ENCODE peak calls at places on chromosomes 3 and 15, in nine cellular contexts. O is breast epithelium, D is retinal pigment epithelial cell, Q is HFF-Myc, R is mesothelial cell of epicardium, J is AG04450, L is body of pancreas, Z is tibial artery, T is cardiac fibroblast. G is an unnamed sample.

GRCh38 chr3:44968447-44968858 is 7.5 kb downstream of the ZDHHC3 start:
- DNase-seq in O (no peak), D (no peak), Q (no peak), R (no peak), J (no peak), L (no peak), Z (no peak), T (no peak), G (no peak)

GRCh38 chr15:85937661-85938060 is 142.0 kb upstream of the AGBL1 start:
- DNase-seq in O (no peak), D (no peak), Q (no peak), R (no peak), J (no peak), L (no peak), Z (no peak), T (no peak), G (no peak)

GRCh38 chr3:185813691-185814215 is 11.1 kb downstream of the IGF2BP2 start:
- DNase-seq in O (no peak), D (peak; percentile 69), Q (no peak), R (no peak), J (peak; percentile 63), L (no peak), Z (no peak), T (peak; percentile 75), G (peak; percentile 42)

GRCh38 chr15:81544385-81544784 is 170.4 kb upstream of the TMC3 start:
- DNase-seq in O (no peak), D (no peak), Q (no peak), R (no peak), J (no peak), L (no peak), Z (no peak), T (no peak), G (no peak)

GRCh38 chr3:10469406-10470119 is 35.8 kb downstream of the ATP2B2 start:
- DNase-seq in O (no peak), D (no peak), Q (no peak), R (no peak), J (no peak), L (no peak), Z (no peak), T (no peak), G (no peak)

GRCh38 chr15:78302579-78302978 is 3.2 kb upstream of the SKIC8 start:
- DNase-seq in O (no peak), D (peak; percentile 92), Q (peak; percentile 84), R (no peak), J (peak; percentile 39), L (no peak), Z (no peak), T (peak; percentile 62), G (peak; percentile 88)

GRCh38 chr15:88539441-88539840 is 7.0 kb downstream of the DET1 start:
- DNase-seq in O (no peak), D (no peak), Q (no peak), R (no peak), J (no peak), L (no peak), Z (no peak), T (no peak), G (no peak)

GRCh38 chr15:35850284-35850683 is 304.3 kb upstream of the DPH6 start:
- DNase-seq in O (no peak), D (no peak), Q (no peak), R (no peak), J (no peak), L (no peak), Z (no peak), T (no peak), G (no peak)

GRCh38 chr15:40336129-40337122 is 4.3 kb downstream of the CCDC9B start:
- DNase-seq in O (no peak), D (no peak), Q (no peak), R (no peak), J (no peak), L (peak; percentile 47), Z (no peak), T (no peak), G (no peak)

GRCh38 chr15:38010390-38010789 is 76.0 kb downstream of the TMCO5A start:
- DNase-seq in O (no peak), D (no peak), Q (peak; percentile 72), R (no peak), J (no peak), L (no peak), Z (no peak), T (no peak), G (no peak)
- TF ChIP-seq CTCF in O (no peak), D (no peak), Q (peak; percentile 54), R (no peak), J (peak; percentile 40), L (no peak), Z (no peak), T (no peak), G (no peak)

GRCh38 chr3:157695586-157695985 is 192.4 kb upstream of the VEPH1 start:
- DNase-seq in O (no peak), D (no peak), Q (no peak), R (no peak), J (no peak), L (no peak), Z (no peak), T (no peak), G (no peak)

GRCh38 chr3:157705258-157705657 is 202.0 kb upstream of the VEPH1 start:
- DNase-seq in O (no peak), D (no peak), Q (no peak), R (no peak), J (no peak), L (no peak), Z (no peak), T (no peak), G (no peak)

GRCh38 chr3:157700405-157700804 is 197.2 kb upstream of the VEPH1 start:
- DNase-seq in O (no peak), D (no peak), Q (no peak), R (no peak), J (no peak), L (no peak), Z (no peak), T (peak; percentile 2), G (no peak)
- TF ChIP-seq CTCF in O (no peak), D (peak; percentile 22), Q (no peak), R (no peak), J (peak; percentile 30), L (no peak), Z (no peak), T (peak; percentile 15), G (no peak)

GRCh38 chr3:39637807-39638206 is 170.3 kb downstream of the MOBP start:
- DNase-seq in O (no peak), D (peak; percentile 11), Q (peak; percentile 14), R (no peak), J (no peak), L (no peak), Z (no peak), T (peak; percentile 29), G (peak; percentile 31)
- TF ChIP-seq CTCF in O (no peak), D (peak; percentile 40), Q (peak; percentile 17), R (no peak), J (peak; percentile 35), L (no peak), Z (no peak), T (peak; percentile 28), G (peak; percentile 24)

DNA sequence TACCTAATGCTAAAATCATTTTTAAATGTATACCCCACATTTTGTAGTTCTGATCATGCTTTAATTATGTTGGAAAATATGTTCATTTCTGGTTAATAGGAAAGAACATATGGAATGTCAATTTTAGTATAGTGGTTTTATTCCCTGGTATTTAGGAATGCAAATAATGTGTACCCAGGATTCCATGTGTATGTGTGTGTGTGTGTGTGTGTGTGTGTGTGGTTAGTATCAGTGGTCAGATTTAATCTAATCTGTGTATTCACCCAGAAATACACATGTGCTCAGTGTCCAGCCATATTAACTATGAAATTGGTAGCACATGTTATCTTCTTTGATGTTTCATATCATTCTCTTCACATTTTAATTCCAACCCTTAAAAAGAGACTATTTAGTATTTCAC is 233.5 kb upstream of the DCBLD2 start:
- DNase-seq in O (no peak), D (peak; percentile 31), Q (no peak), R (no peak), J (no peak), L (no peak), Z (no peak), T (no peak), G (no peak)
- TF ChIP-seq CTCF in O (no peak), D (no peak), Q (no peak), R (no peak), J (no peak), L (no peak), Z (no peak), T (no peak), G (no peak)

DNA sequence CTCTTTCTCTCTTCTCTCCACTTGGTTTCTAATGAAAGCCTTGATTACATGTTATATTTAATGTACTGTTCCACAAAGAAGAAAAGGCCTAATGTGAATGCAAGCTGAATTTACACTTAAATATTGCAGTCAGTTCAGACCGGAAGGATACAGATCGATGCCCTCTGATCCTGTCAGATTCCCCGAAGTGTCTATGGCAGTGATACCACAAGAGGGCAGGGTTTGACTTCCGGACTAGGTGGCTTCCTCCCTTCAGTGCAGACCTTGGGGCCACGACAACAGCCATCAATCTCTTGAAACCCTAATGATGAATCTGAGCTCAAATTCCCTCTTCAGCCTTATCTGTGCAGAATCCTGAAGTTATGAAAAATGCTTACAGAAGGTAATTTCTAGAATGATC is 29.5 kb downstream of the AGTR1 start:
- DNase-seq in O (no peak), D (no peak), Q (no peak), R (no peak), J (no peak), L (peak; percentile 70), Z (no peak), T (peak; percentile 8), G (no peak)
- TF ChIP-seq CTCF in O (peak; percentile 35), D (peak; percentile 72), Q (peak; percentile 60), R (peak; percentile 31), J (peak; percentile 26), L (peak; percentile 41), Z (no peak), T (peak; percentile 48), G (no peak)

GRCh38 chr3:153783804-153784203 is 337.4 kb upstream of the ARHGEF26 start:
- DNase-seq in O (no peak), D (no peak), Q (no peak), R (no peak), J (no peak), L (no peak), Z (no peak), T (peak; percentile 5), G (no peak)

GRCh38 chr3:153789380-153789779 is 331.8 kb upstream of the ARHGEF26 start:
- DNase-seq in O (no peak), D (no peak), Q (no peak), R (no peak), J (no peak), L (no peak), Z (no peak), T (no peak), G (no peak)

GRCh38 chr3:153783106-153783505 is 338.1 kb upstream of the ARHGEF26 start:
- DNase-seq in O (no peak), D (no peak), Q (no peak), R (no peak), J (no peak), L (no peak), Z (no peak), T (peak; percentile 58), G (peak; percentile 43)

DNA sequence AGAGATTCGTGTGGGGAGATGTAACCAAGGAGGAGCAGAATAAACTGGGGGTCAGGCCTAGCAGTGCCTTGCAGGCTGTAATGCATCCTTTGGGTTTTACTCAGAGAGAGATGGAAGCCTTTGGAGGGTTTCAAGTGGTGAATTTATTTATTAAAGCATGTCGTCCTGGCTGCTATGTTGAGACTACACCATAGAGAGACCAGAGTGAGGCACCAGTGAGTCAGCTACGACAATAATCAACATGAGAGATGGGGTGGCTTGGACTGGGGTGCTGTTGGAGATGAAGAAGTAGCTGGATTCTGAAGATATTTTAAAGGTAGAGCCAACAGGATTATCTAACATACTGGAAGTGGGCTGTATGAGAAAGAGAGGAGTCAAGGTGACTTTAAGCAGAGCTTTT is 335.3 kb upstream of the ARHGEF26 start:
- DNase-seq in O (no peak), D (no peak), Q (no peak), R (no peak), J (no peak), L (no peak), Z (no peak), T (no peak), G (no peak)
- TF ChIP-seq CTCF in O (no peak), D (no peak), Q (no peak), R (no peak), J (no peak), L (no peak), Z (no peak), T (no peak), G (no peak)